ENCODE peak calls at places on chromosomes 5 and 9, in six cellular contexts. One of them, this sample, is unnamed.

GRCh38 chr5:113320160-113320816 is 114.5 kb downstream of the TSSK1B start:
- DNase-seq in fibroblast of villous mesenchyme: peak; percentile 59
- DNase-seq in stimulated activated CD4-positive, alpha-beta T cell treated with anti-CD3 and anti-CD28 coated beads, Interleukin-12 subunit alpha, Interleukin-12 subunit beta, amount 100 ng/mL, for 48 hours: no peak
- DNase-seq in A172: no peak
- DNase-seq in RWPE1: no peak
- DNase-seq in C1 segment of cervical spinal cord: no peak
- DNase-seq in this sample: no peak

GRCh38 chr5:80255752-80256479 is at the start of gene SERINC5:
- DNase-seq in C1 segment of cervical spinal cord: peak; percentile 91
- DNase-seq in A172: peak; percentile 58
- DNase-seq in stimulated activated CD4-positive, alpha-beta T cell treated with anti-CD3 and anti-CD28 coated beads, Interleukin-12 subunit alpha, Interleukin-12 subunit beta, amount 100 ng/mL, for 48 hours: peak; percentile 81
- DNase-seq in RWPE1: peak; percentile 89
- DNase-seq in fibroblast of villous mesenchyme: peak; percentile 79
- DNase-seq in this sample: peak; percentile 65

GRCh38 chr5:135388860-135389435 is 10.1 kb downstream of the MACROH2A1 start:
- DNase-seq in RWPE1: no peak
- DNase-seq in C1 segment of cervical spinal cord: no peak
- DNase-seq in fibroblast of villous mesenchyme: no peak
- DNase-seq in stimulated activated CD4-positive, alpha-beta T cell treated with anti-CD3 and anti-CD28 coated beads, Interleukin-12 subunit alpha, Interleukin-12 subunit beta, amount 100 ng/mL, for 48 hours: no peak
- DNase-seq in A172: no peak
- DNase-seq in this sample: no peak

GRCh38 chr5:143791848-143792701 is 19.9 kb upstream of the HMHB1 start:
- DNase-seq in stimulated activated CD4-positive, alpha-beta T cell treated with anti-CD3 and anti-CD28 coated beads, Interleukin-12 subunit alpha, Interleukin-12 subunit beta, amount 100 ng/mL, for 48 hours: no peak
- DNase-seq in fibroblast of villous mesenchyme: no peak
- DNase-seq in RWPE1: no peak
- DNase-seq in A172: no peak
- DNase-seq in C1 segment of cervical spinal cord: no peak
- DNase-seq in this sample: no peak

GRCh38 chr5:177980776-177981175 is 15.3 kb downstream of the PROP1 start:
- DNase-seq in stimulated activated CD4-positive, alpha-beta T cell treated with anti-CD3 and anti-CD28 coated beads, Interleukin-12 subunit alpha, Interleukin-12 subunit beta, amount 100 ng/mL, for 48 hours: no peak
- DNase-seq in A172: no peak
- DNase-seq in RWPE1: peak; percentile 37
- DNase-seq in C1 segment of cervical spinal cord: no peak
- DNase-seq in fibroblast of villous mesenchyme: no peak
- DNase-seq in this sample: no peak

GRCh38 chr5:62354028-62354874 is 48.2 kb downstream of the KIF2A start:
- DNase-seq in C1 segment of cervical spinal cord: no peak
- DNase-seq in fibroblast of villous mesenchyme: peak; percentile 67
- DNase-seq in stimulated activated CD4-positive, alpha-beta T cell treated with anti-CD3 and anti-CD28 coated beads, Interleukin-12 subunit alpha, Interleukin-12 subunit beta, amount 100 ng/mL, for 48 hours: no peak
- DNase-seq in A172: peak; percentile 69
- DNase-seq in RWPE1: peak; percentile 57
- DNase-seq in this sample: peak; percentile 57

GRCh38 chr5:163569284-163569683 is 63.9 kb downstream of the MAT2B start:
- DNase-seq in fibroblast of villous mesenchyme: peak; percentile 72
- DNase-seq in C1 segment of cervical spinal cord: no peak
- DNase-seq in RWPE1: peak; percentile 18
- DNase-seq in stimulated activated CD4-positive, alpha-beta T cell treated with anti-CD3 and anti-CD28 coated beads, Interleukin-12 subunit alpha, Interleukin-12 subunit beta, amount 100 ng/mL, for 48 hours: no peak
- DNase-seq in A172: peak; percentile 27
- DNase-seq in this sample: peak; percentile 49

GRCh38 chr5:142772766-142773293 is 2.7 kb downstream of the ARHGAP26 start:
- DNase-seq in fibroblast of villous mesenchyme: no peak
- DNase-seq in stimulated activated CD4-positive, alpha-beta T cell treated with anti-CD3 and anti-CD28 coated beads, Interleukin-12 subunit alpha, Interleukin-12 subunit beta, amount 100 ng/mL, for 48 hours: no peak
- DNase-seq in A172: no peak
- DNase-seq in RWPE1: no peak
- DNase-seq in C1 segment of cervical spinal cord: no peak
- DNase-seq in this sample: no peak

GRCh38 chr9:5587024-5587423 is 41.9 kb upstream of the RIC1 start:
- DNase-seq in A172: peak; percentile 35
- DNase-seq in fibroblast of villous mesenchyme: peak; percentile 76
- DNase-seq in RWPE1: no peak
- DNase-seq in C1 segment of cervical spinal cord: no peak
- DNase-seq in stimulated activated CD4-positive, alpha-beta T cell treated with anti-CD3 and anti-CD28 coated beads, Interleukin-12 subunit alpha, Interleukin-12 subunit beta, amount 100 ng/mL, for 48 hours: no peak
- DNase-seq in this sample: peak; percentile 81

GRCh38 chr9:117334101-117334500 is 80.8 kb downstream of the ASTN2 start:
- DNase-seq in fibroblast of villous mesenchyme: no peak
- DNase-seq in RWPE1: no peak
- DNase-seq in stimulated activated CD4-positive, alpha-beta T cell treated with anti-CD3 and anti-CD28 coated beads, Interleukin-12 subunit alpha, Interleukin-12 subunit beta, amount 100 ng/mL, for 48 hours: no peak
- DNase-seq in A172: no peak
- DNase-seq in C1 segment of cervical spinal cord: no peak
- DNase-seq in this sample: no peak

GRCh38 chr5:77850536-77851228 is 74.5 kb upstream of the TBCA start:
- DNase-seq in C1 segment of cervical spinal cord: no peak
- DNase-seq in fibroblast of villous mesenchyme: no peak
- DNase-seq in RWPE1: no peak
- DNase-seq in A172: no peak
- DNase-seq in stimulated activated CD4-positive, alpha-beta T cell treated with anti-CD3 and anti-CD28 coated beads, Interleukin-12 subunit alpha, Interleukin-12 subunit beta, amount 100 ng/mL, for 48 hours: no peak
- DNase-seq in this sample: no peak

GRCh38 chr9:85569988-85570387 is 171.8 kb downstream of the AGTPBP1 start:
- DNase-seq in stimulated activated CD4-positive, alpha-beta T cell treated with anti-CD3 and anti-CD28 coated beads, Interleukin-12 subunit alpha, Interleukin-12 subunit beta, amount 100 ng/mL, for 48 hours: no peak
- DNase-seq in C1 segment of cervical spinal cord: no peak
- DNase-seq in fibroblast of villous mesenchyme: peak; percentile 57
- DNase-seq in A172: peak; percentile 13
- DNase-seq in RWPE1: peak; percentile 50
- DNase-seq in this sample: peak; percentile 61

GRCh38 chr5:156402387-156402921 is 75.5 kb downstream of the SGCD start:
- DNase-seq in fibroblast of villous mesenchyme: peak; percentile 24
- DNase-seq in RWPE1: peak; percentile 46
- DNase-seq in A172: no peak
- DNase-seq in C1 segment of cervical spinal cord: no peak
- DNase-seq in stimulated activated CD4-positive, alpha-beta T cell treated with anti-CD3 and anti-CD28 coated beads, Interleukin-12 subunit alpha, Interleukin-12 subunit beta, amount 100 ng/mL, for 48 hours: peak; percentile 20
- DNase-seq in this sample: peak; percentile 48

GRCh38 chr5:132659598-132660493 is 1.9 kb downstream of the IL13 start:
- DNase-seq in C1 segment of cervical spinal cord: no peak
- DNase-seq in A172: no peak
- DNase-seq in stimulated activated CD4-positive, alpha-beta T cell treated with anti-CD3 and anti-CD28 coated beads, Interleukin-12 subunit alpha, Interleukin-12 subunit beta, amount 100 ng/mL, for 48 hours: no peak
- DNase-seq in fibroblast of villous mesenchyme: no peak
- DNase-seq in RWPE1: no peak
- DNase-seq in this sample: no peak

GRCh38 chr5:144142030-144142825 is 28.2 kb downstream of the YIPF5 start:
- DNase-seq in C1 segment of cervical spinal cord: no peak
- DNase-seq in RWPE1: peak; percentile 66
- DNase-seq in stimulated activated CD4-positive, alpha-beta T cell treated with anti-CD3 and anti-CD28 coated beads, Interleukin-12 subunit alpha, Interleukin-12 subunit beta, amount 100 ng/mL, for 48 hours: no peak
- DNase-seq in fibroblast of villous mesenchyme: peak; percentile 61
- DNase-seq in A172: peak; percentile 43
- DNase-seq in this sample: peak; percentile 70

GRCh38 chr5:119355636-119356383 is at the start of gene TNFAIP8:
- DNase-seq in A172: peak; percentile 21
- DNase-seq in fibroblast of villous mesenchyme: peak; percentile 54
- DNase-seq in RWPE1: peak; percentile 80
- DNase-seq in stimulated activated CD4-positive, alpha-beta T cell treated with anti-CD3 and anti-CD28 coated beads, Interleukin-12 subunit alpha, Interleukin-12 subunit beta, amount 100 ng/mL, for 48 hours: peak; percentile 79
- DNase-seq in C1 segment of cervical spinal cord: peak; percentile 42
- DNase-seq in this sample: peak; percentile 66

GRCh38 chr5:42854795-42855194 is 43.1 kb upstream of the SELENOP start:
- DNase-seq in C1 segment of cervical spinal cord: no peak
- DNase-seq in A172: peak; percentile 51
- DNase-seq in stimulated activated CD4-positive, alpha-beta T cell treated with anti-CD3 and anti-CD28 coated beads, Interleukin-12 subunit alpha, Interleukin-12 subunit beta, amount 100 ng/mL, for 48 hours: no peak
- DNase-seq in RWPE1: no peak
- DNase-seq in fibroblast of villous mesenchyme: no peak
- DNase-seq in this sample: peak; percentile 51

GRCh38 chr5:132753135-132753987 is 6.1 kb downstream of the CCNI2 start:
- DNase-seq in A172: no peak
- DNase-seq in RWPE1: no peak
- DNase-seq in fibroblast of villous mesenchyme: no peak
- DNase-seq in stimulated activated CD4-positive, alpha-beta T cell treated with anti-CD3 and anti-CD28 coated beads, Interleukin-12 subunit alpha, Interleukin-12 subunit beta, amount 100 ng/mL, for 48 hours: no peak
- DNase-seq in C1 segment of cervical spinal cord: peak; percentile 36
- DNase-seq in this sample: peak; percentile 15

GRCh38 chr5:134458676-134459403 is 47.2 kb upstream of the CDKN2AIPNL start:
- DNase-seq in C1 segment of cervical spinal cord: no peak
- DNase-seq in stimulated activated CD4-positive, alpha-beta T cell treated with anti-CD3 and anti-CD28 coated beads, Interleukin-12 subunit alpha, Interleukin-12 subunit beta, amount 100 ng/mL, for 48 hours: no peak
- DNase-seq in RWPE1: no peak
- DNase-seq in fibroblast of villous mesenchyme: no peak
- DNase-seq in A172: no peak
- DNase-seq in this sample: no peak

GRCh38 chr5:142856269-142856668 is 86.1 kb downstream of the ARHGAP26 start:
- DNase-seq in fibroblast of villous mesenchyme: no peak
- DNase-seq in C1 segment of cervical spinal cord: no peak
- DNase-seq in A172: no peak
- DNase-seq in stimulated activated CD4-positive, alpha-beta T cell treated with anti-CD3 and anti-CD28 coated beads, Interleukin-12 subunit alpha, Interleukin-12 subunit beta, amount 100 ng/mL, for 48 hours: no peak
- DNase-seq in RWPE1: no peak
- DNase-seq in this sample: no peak

GRCh38 chr9:114181583-114182409 is 26.5 kb downstream of the COL27A1 start:
- DNase-seq in RWPE1: no peak
- DNase-seq in fibroblast of villous mesenchyme: peak; percentile 69
- DNase-seq in A172: no peak
- DNase-seq in stimulated activated CD4-positive, alpha-beta T cell treated with anti-CD3 and anti-CD28 coated beads, Interleukin-12 subunit alpha, Interleukin-12 subunit beta, amount 100 ng/mL, for 48 hours: no peak
- DNase-seq in C1 segment of cervical spinal cord: no peak
- DNase-seq in this sample: no peak

GRCh38 chr5:56669534-56670483 is 145.5 kb upstream of the MAP3K1 start:
- DNase-seq in stimulated activated CD4-positive, alpha-beta T cell treated with anti-CD3 and anti-CD28 coated beads, Interleukin-12 subunit alpha, Interleukin-12 subunit beta, amount 100 ng/mL, for 48 hours: peak; percentile 36
- DNase-seq in C1 segment of cervical spinal cord: peak; percentile 28
- DNase-seq in A172: no peak
- DNase-seq in fibroblast of villous mesenchyme: peak; percentile 37
- DNase-seq in RWPE1: no peak
- DNase-seq in this sample: peak; percentile 56

GRCh38 chr5:78540335-78541057 is 108.1 kb downstream of the LHFPL2 start:
- DNase-seq in RWPE1: no peak
- DNase-seq in C1 segment of cervical spinal cord: peak; percentile 62
- DNase-seq in A172: peak; percentile 65
- DNase-seq in stimulated activated CD4-positive, alpha-beta T cell treated with anti-CD3 and anti-CD28 coated beads, Interleukin-12 subunit alpha, Interleukin-12 subunit beta, amount 100 ng/mL, for 48 hours: no peak
- DNase-seq in fibroblast of villous mesenchyme: no peak
- DNase-seq in this sample: no peak

GRCh38 chr5:17154211-17154996 is 63.0 kb upstream of the BASP1 start:
- DNase-seq in RWPE1: peak; percentile 67
- DNase-seq in fibroblast of villous mesenchyme: no peak
- DNase-seq in stimulated activated CD4-positive, alpha-beta T cell treated with anti-CD3 and anti-CD28 coated beads, Interleukin-12 subunit alpha, Interleukin-12 subunit beta, amount 100 ng/mL, for 48 hours: no peak
- DNase-seq in C1 segment of cervical spinal cord: no peak
- DNase-seq in A172: peak; percentile 59
- DNase-seq in this sample: peak; percentile 91

GRCh38 chr9:33921967-33922895 is 105.3 kb downstream of the UBE2R2 start:
- DNase-seq in fibroblast of villous mesenchyme: no peak
- DNase-seq in A172: no peak
- DNase-seq in RWPE1: peak; percentile 32
- DNase-seq in C1 segment of cervical spinal cord: no peak
- DNase-seq in stimulated activated CD4-positive, alpha-beta T cell treated with anti-CD3 and anti-CD28 coated beads, Interleukin-12 subunit alpha, Interleukin-12 subunit beta, amount 100 ng/mL, for 48 hours: no peak
- DNase-seq in this sample: peak; percentile 34

GRCh38 chr5:34716986-34717385 is 60.9 kb downstream of the RAI14 start:
- DNase-seq in RWPE1: no peak
- DNase-seq in stimulated activated CD4-positive, alpha-beta T cell treated with anti-CD3 and anti-CD28 coated beads, Interleukin-12 subunit alpha, Interleukin-12 subunit beta, amount 100 ng/mL, for 48 hours: no peak
- DNase-seq in A172: no peak
- DNase-seq in fibroblast of villous mesenchyme: peak; percentile 76
- DNase-seq in C1 segment of cervical spinal cord: no peak
- DNase-seq in this sample: peak; percentile 69

GRCh38 chr5:138033916-138034315 is 1.0 kb upstream of the FAM13B start:
- DNase-seq in fibroblast of villous mesenchyme: peak; percentile 63
- DNase-seq in A172: peak; percentile 42
- DNase-seq in RWPE1: peak; percentile 38
- DNase-seq in C1 segment of cervical spinal cord: no peak
- DNase-seq in stimulated activated CD4-positive, alpha-beta T cell treated with anti-CD3 and anti-CD28 coated beads, Interleukin-12 subunit alpha, Interleukin-12 subunit beta, amount 100 ng/mL, for 48 hours: no peak
- DNase-seq in this sample: peak; percentile 58